ENCODE peak calls at places on chromosomes 16 and 17, in six cellular contexts. One of them, this sample, is unnamed.

GRCh38 chr17:72494576-72494975 is 373.8 kb downstream of the SOX9 start:
- DNase-seq in GM23248: no peak
- DNase-seq in IMR-90: no peak
- DNase-seq in AG09309: no peak
- DNase-seq in bronchial epithelial cell: no peak
- DNase-seq in lower lobe of right lung: no peak
- DNase-seq in this sample: no peak

GRCh38 chr17:39527220-39527813 is 66.0 kb downstream of the CDK12 start:
- DNase-seq in bronchial epithelial cell: peak
- DNase-seq in AG09309: no peak
- DNase-seq in lower lobe of right lung: no peak
- DNase-seq in GM23248: peak
- DNase-seq in IMR-90: no peak
- DNase-seq in this sample: no peak

GRCh38 chr16:53502331-53503269 is at the start of gene AKTIP:
- DNase-seq in GM23248: peak
- DNase-seq in lower lobe of right lung: peak
- DNase-seq in IMR-90: peak
- DNase-seq in bronchial epithelial cell: peak
- DNase-seq in AG09309: no peak
- DNase-seq in this sample: peak

GRCh38 chr17:82957469-82957795 is 117.6 kb upstream of the ZNF750 start:
- DNase-seq in AG09309: no peak
- DNase-seq in lower lobe of right lung: no peak
- DNase-seq in GM23248: no peak
- DNase-seq in IMR-90: no peak
- DNase-seq in bronchial epithelial cell: no peak
- DNase-seq in this sample: no peak

GRCh38 chr17:78993241-78993956 is 13.7 kb upstream of the LGALS3BP start:
- DNase-seq in lower lobe of right lung: no peak
- DNase-seq in GM23248: peak
- DNase-seq in IMR-90: peak
- DNase-seq in AG09309: no peak
- DNase-seq in bronchial epithelial cell: peak
- DNase-seq in this sample: peak

GRCh38 chr16:66020642-66021041 is 345.8 kb upstream of the CDH5 start:
- DNase-seq in bronchial epithelial cell: peak
- DNase-seq in AG09309: no peak
- DNase-seq in lower lobe of right lung: no peak
- DNase-seq in IMR-90: peak
- DNase-seq in GM23248: no peak
- DNase-seq in this sample: no peak

GRCh38 chr17:48491527-48492273 is 39.1 kb downstream of the HOXB1 start:
- DNase-seq in GM23248: peak
- DNase-seq in lower lobe of right lung: no peak
- DNase-seq in bronchial epithelial cell: no peak
- DNase-seq in AG09309: no peak
- DNase-seq in IMR-90: peak
- DNase-seq in this sample: no peak

GRCh38 chr16:46947900-46948547 is 25.4 kb downstream of the DNAJA2 start:
- DNase-seq in lower lobe of right lung: no peak
- DNase-seq in AG09309: no peak
- DNase-seq in bronchial epithelial cell: peak
- DNase-seq in GM23248: peak
- DNase-seq in IMR-90: peak
- DNase-seq in this sample: peak

GRCh38 chr16:27303256-27304100 is 10.3 kb upstream of the IL4R start:
- DNase-seq in AG09309: no peak
- DNase-seq in bronchial epithelial cell: no peak
- DNase-seq in lower lobe of right lung: no peak
- DNase-seq in GM23248: no peak
- DNase-seq in IMR-90: no peak
- DNase-seq in this sample: no peak

GRCh38 chr17:148757-149156 is 11.4 kb downstream of the SCGB1C2 start:
- DNase-seq in bronchial epithelial cell: no peak
- DNase-seq in lower lobe of right lung: peak
- DNase-seq in AG09309: no peak
- DNase-seq in IMR-90: no peak
- DNase-seq in GM23248: no peak
- DNase-seq in this sample: no peak

GRCh38 chr17:80859004-80859941 is 132.4 kb upstream of the CHMP6 start:
- DNase-seq in bronchial epithelial cell: peak
- DNase-seq in lower lobe of right lung: no peak
- DNase-seq in IMR-90: peak
- DNase-seq in GM23248: peak
- DNase-seq in AG09309: peak
- DNase-seq in this sample: peak

GRCh38 chr17:47937915-47938314 is 3.5 kb upstream of the PNPO start:
- DNase-seq in lower lobe of right lung: no peak
- DNase-seq in bronchial epithelial cell: no peak
- DNase-seq in IMR-90: no peak
- DNase-seq in AG09309: no peak
- DNase-seq in GM23248: no peak
- DNase-seq in this sample: no peak

GRCh38 chr17:31256936-31257335 is 40.1 kb downstream of the OMG start:
- DNase-seq in IMR-90: no peak
- DNase-seq in bronchial epithelial cell: no peak
- DNase-seq in lower lobe of right lung: no peak
- DNase-seq in AG09309: no peak
- DNase-seq in GM23248: no peak
- DNase-seq in this sample: no peak

GRCh38 chr17:42895185-42895555 is 5.4 kb upstream of the G6PC1 start:
- DNase-seq in IMR-90: peak
- DNase-seq in bronchial epithelial cell: peak
- DNase-seq in lower lobe of right lung: peak
- DNase-seq in AG09309: peak
- DNase-seq in GM23248: peak
- DNase-seq in this sample: no peak

GRCh38 chr17:28488154-28488883 is 14.9 kb downstream of the SLC13A2 start:
- DNase-seq in lower lobe of right lung: no peak
- DNase-seq in GM23248: no peak
- DNase-seq in bronchial epithelial cell: no peak
- DNase-seq in IMR-90: no peak
- DNase-seq in AG09309: no peak
- DNase-seq in this sample: no peak

GRCh38 chr16:86565181-86565631 is 1.4 kb upstream of the FOXC2 start:
- DNase-seq in AG09309: no peak
- DNase-seq in lower lobe of right lung: no peak
- DNase-seq in bronchial epithelial cell: no peak
- DNase-seq in GM23248: no peak
- DNase-seq in IMR-90: no peak
- DNase-seq in this sample: no peak

DNA sequence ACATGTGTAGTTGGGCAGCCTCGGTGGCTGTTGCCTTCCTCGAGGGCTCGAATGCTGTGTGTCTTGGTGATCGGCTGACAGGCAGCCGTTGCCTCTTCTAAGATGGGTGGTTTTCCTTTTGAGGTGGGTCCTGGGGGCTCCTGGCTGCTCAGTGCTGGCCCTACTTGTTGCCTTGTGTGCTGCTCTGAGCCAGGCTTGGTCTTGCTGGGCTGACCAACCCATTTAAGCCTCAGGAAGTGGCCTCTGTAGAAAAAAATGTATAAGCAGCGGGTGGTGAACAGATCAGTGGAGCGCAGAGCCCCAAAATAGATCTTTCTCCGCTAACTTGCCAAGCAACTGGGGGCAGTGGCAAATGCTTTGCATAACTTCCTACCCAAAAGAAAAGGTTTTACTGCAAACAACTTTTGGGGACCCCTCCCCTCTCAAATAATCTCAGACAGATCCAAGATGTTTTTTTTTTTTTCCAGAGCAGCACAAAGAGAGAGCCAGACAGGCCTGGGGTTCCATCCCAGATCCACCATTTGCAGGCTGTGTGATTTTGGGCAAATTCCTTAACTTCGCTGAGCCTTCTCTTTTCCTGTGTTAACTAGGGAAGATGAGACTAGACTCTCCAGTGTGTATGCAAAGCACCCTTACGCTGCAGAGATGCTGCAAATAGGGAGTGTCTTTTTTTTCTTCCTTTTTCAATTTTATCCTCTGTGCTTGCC is 42.5 kb downstream of the PLCG2 start:
- DNase-seq in lower lobe of right lung: no peak
- DNase-seq in bronchial epithelial cell: no peak
- DNase-seq in IMR-90: no peak
- DNase-seq in AG09309: no peak
- DNase-seq in GM23248: no peak
- DNase-seq in this sample: no peak
- H3K4me3 ChIP-seq in lower lobe of right lung: no peak
- H3K4me3 ChIP-seq in bronchial epithelial cell: no peak
- H3K4me3 ChIP-seq in IMR-90: no peak
- H3K4me3 ChIP-seq in AG09309: no peak
- H3K4me3 ChIP-seq in GM23248: no peak
- H3K4me3 ChIP-seq in this sample: no peak

GRCh38 chr17:4500188-4500565 is 1.5 kb downstream of the SPNS2 start:
- DNase-seq in GM23248: no peak
- DNase-seq in bronchial epithelial cell: no peak
- DNase-seq in IMR-90: no peak
- DNase-seq in AG09309: no peak
- DNase-seq in lower lobe of right lung: no peak
- DNase-seq in this sample: no peak
- H3K4me3 ChIP-seq in GM23248: no peak
- H3K4me3 ChIP-seq in bronchial epithelial cell: no peak
- H3K4me3 ChIP-seq in IMR-90: no peak
- H3K4me3 ChIP-seq in AG09309: no peak
- H3K4me3 ChIP-seq in lower lobe of right lung: peak
- H3K4me3 ChIP-seq in this sample: peak

DNA sequence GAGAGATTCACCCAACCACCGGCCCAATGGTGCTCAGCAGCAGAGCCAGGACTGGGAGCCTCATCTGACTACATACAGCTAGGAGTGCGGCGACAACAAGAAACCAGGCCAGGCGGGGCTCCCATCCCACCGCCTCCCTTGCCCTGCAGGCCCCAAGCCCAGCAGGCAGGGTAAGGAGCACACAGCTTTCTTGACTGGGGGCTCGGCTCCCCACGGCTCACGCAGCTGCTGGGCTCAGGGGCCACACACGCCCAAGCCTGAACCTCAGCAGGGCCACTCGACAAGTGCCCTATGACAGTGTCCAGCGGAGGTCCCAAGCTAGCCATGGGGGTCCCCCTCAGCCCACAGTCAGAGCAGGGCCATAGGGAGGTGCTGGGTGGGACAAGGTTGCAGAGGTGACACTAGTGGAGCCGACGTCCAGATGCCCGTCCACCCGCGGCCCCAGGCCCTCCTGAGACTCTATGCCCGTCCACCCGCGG is 13.7 kb downstream of the PIEZO1 start:
- DNase-seq in lower lobe of right lung: no peak
- DNase-seq in bronchial epithelial cell: no peak
- DNase-seq in IMR-90: no peak
- DNase-seq in AG09309: no peak
- DNase-seq in GM23248: no peak
- DNase-seq in this sample: no peak
- H3K4me3 ChIP-seq in lower lobe of right lung: peak
- H3K4me3 ChIP-seq in bronchial epithelial cell: peak
- H3K4me3 ChIP-seq in IMR-90: no peak
- H3K4me3 ChIP-seq in AG09309: no peak
- H3K4me3 ChIP-seq in GM23248: no peak
- H3K4me3 ChIP-seq in this sample: no peak

GRCh38 chr17:17880577-17881196 is 43.9 kb upstream of the SREBF1 start:
- DNase-seq in GM23248: no peak
- DNase-seq in AG09309: no peak
- DNase-seq in IMR-90: no peak
- DNase-seq in bronchial epithelial cell: no peak
- DNase-seq in lower lobe of right lung: no peak
- DNase-seq in this sample: no peak

GRCh38 chr17:17877548-17878358 is 41.0 kb upstream of the SREBF1 start:
- DNase-seq in bronchial epithelial cell: peak
- DNase-seq in GM23248: peak
- DNase-seq in IMR-90: peak
- DNase-seq in lower lobe of right lung: peak
- DNase-seq in AG09309: peak
- DNase-seq in this sample: no peak

GRCh38 chr17:17873450-17873991 is 36.7 kb upstream of the SREBF1 start:
- DNase-seq in bronchial epithelial cell: no peak
- DNase-seq in IMR-90: no peak
- DNase-seq in lower lobe of right lung: no peak
- DNase-seq in AG09309: no peak
- DNase-seq in GM23248: no peak
- DNase-seq in this sample: no peak

GRCh38 chr17:17874478-17874877 is 37.7 kb upstream of the SREBF1 start:
- DNase-seq in AG09309: peak
- DNase-seq in IMR-90: peak
- DNase-seq in bronchial epithelial cell: peak
- DNase-seq in GM23248: peak
- DNase-seq in lower lobe of right lung: no peak
- DNase-seq in this sample: no peak

DNA sequence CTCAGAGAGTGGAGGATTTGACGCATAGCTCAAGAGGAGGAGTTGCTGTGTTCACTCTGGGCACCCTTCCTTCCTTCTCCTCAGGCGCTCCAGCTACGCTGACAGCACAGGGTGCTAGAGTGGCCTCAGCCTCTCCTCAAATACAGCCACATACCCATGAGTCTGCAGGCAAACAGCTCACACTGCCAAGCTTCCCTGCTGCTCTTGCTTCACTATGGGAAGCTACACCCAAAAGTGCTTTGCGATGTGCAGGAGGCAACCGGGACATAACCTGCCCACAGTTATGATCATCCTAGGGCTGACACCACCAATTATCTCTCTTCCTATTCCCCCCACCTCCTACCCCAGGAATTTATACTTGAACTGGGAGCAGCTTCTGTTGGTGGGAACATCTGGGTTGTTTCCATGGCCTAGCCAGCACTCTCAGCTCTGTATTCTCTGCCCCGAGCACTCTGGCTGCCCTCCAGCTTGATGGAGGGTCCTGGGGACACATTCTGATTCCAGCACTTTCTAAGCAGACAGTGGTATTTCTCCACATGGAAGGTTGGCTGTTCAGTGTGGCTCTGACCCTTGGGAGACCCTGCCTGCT is 40.3 kb upstream of the SREBF1 start:
- DNase-seq in AG09309: no peak
- DNase-seq in lower lobe of right lung: peak
- DNase-seq in IMR-90: peak
- DNase-seq in GM23248: peak
- DNase-seq in bronchial epithelial cell: peak
- DNase-seq in this sample: no peak
- H3K4me3 ChIP-seq in AG09309: no peak
- H3K4me3 ChIP-seq in lower lobe of right lung: no peak
- H3K4me3 ChIP-seq in IMR-90: no peak
- H3K4me3 ChIP-seq in GM23248: no peak
- H3K4me3 ChIP-seq in bronchial epithelial cell: no peak
- H3K4me3 ChIP-seq in this sample: no peak

GRCh38 chr17:36185416-36185815 is 9.0 kb upstream of the TBC1D3B start:
- DNase-seq in GM23248: no peak
- DNase-seq in IMR-90: no peak
- DNase-seq in lower lobe of right lung: no peak
- DNase-seq in bronchial epithelial cell: no peak
- DNase-seq in AG09309: no peak
- DNase-seq in this sample: no peak

GRCh38 chr17:36182176-36183000 is 6.0 kb upstream of the TBC1D3B start:
- DNase-seq in GM23248: peak
- DNase-seq in lower lobe of right lung: no peak
- DNase-seq in AG09309: no peak
- DNase-seq in bronchial epithelial cell: no peak
- DNase-seq in IMR-90: no peak
- DNase-seq in this sample: no peak

GRCh38 chr17:36188891-36189306 is 7.7 kb downstream of the CCL3L1 start:
- DNase-seq in AG09309: no peak
- DNase-seq in IMR-90: no peak
- DNase-seq in lower lobe of right lung: peak
- DNase-seq in bronchial epithelial cell: no peak
- DNase-seq in GM23248: no peak
- DNase-seq in this sample: peak

GRCh38 chr17:36183811-36184765 is 7.7 kb upstream of the TBC1D3B start:
- DNase-seq in IMR-90: no peak
- DNase-seq in GM23248: no peak
- DNase-seq in lower lobe of right lung: no peak
- DNase-seq in bronchial epithelial cell: no peak
- DNase-seq in AG09309: no peak
- DNase-seq in this sample: no peak

GRCh38 chr17:36183001-36183810 is 6.8 kb upstream of the TBC1D3B start:
- DNase-seq in IMR-90: peak
- DNase-seq in GM23248: peak
- DNase-seq in AG09309: peak
- DNase-seq in bronchial epithelial cell: peak
- DNase-seq in lower lobe of right lung: peak
- DNase-seq in this sample: no peak
- H3K4me3 ChIP-seq in IMR-90: peak
- H3K4me3 ChIP-seq in GM23248: peak
- H3K4me3 ChIP-seq in AG09309: peak
- H3K4me3 ChIP-seq in bronchial epithelial cell: peak
- H3K4me3 ChIP-seq in lower lobe of right lung: peak
- H3K4me3 ChIP-seq in this sample: peak

This sample was measured in CD8-positive, alpha-beta memory T cell.